ENCODE peak calls at places on chromosomes 13 and 19, in four cellular contexts. One of them, this sample, is unnamed.
A peak's percentile ranks its signal among the peaks of the same experiment; 100 is the strongest.

GRCh38 chr13:106626473-106626872 is 58.5 kb upstream of the ARGLU1 start:
- DNase-seq in upper lobe of left lung: no peak
- DNase-seq in left ventricle myocardium inferior: no peak
- DNase-seq in CD8-positive, alpha-beta T cell: no peak
- DNase-seq in this sample: no peak

GRCh38 chr13:112510002-112510780 is 77.8 kb downstream of the TUBGCP3 start:
- DNase-seq in left ventricle myocardium inferior: no peak
- DNase-seq in CD8-positive, alpha-beta T cell: no peak
- DNase-seq in upper lobe of left lung: peak; percentile 67
- DNase-seq in this sample: no peak

GRCh38 chr19:19278315-19278714 is 5.2 kb upstream of the TM6SF2 start:
- DNase-seq in CD8-positive, alpha-beta T cell: no peak
- DNase-seq in left ventricle myocardium inferior: no peak
- DNase-seq in upper lobe of left lung: no peak
- DNase-seq in this sample: no peak

GRCh38 chr13:110308377-110309158 is 1.5 kb downstream of the COL4A2 start:
- DNase-seq in upper lobe of left lung: no peak
- DNase-seq in left ventricle myocardium inferior: no peak
- DNase-seq in CD8-positive, alpha-beta T cell: no peak
- DNase-seq in this sample: no peak

GRCh38 chr19:46470376-46470775 is 987 bp downstream of the PNMA8A start:
- DNase-seq in upper lobe of left lung: no peak
- DNase-seq in CD8-positive, alpha-beta T cell: no peak
- DNase-seq in left ventricle myocardium inferior: no peak
- DNase-seq in this sample: no peak

GRCh38 chr19:32448026-32448425 is 42.5 kb downstream of the DPY19L3 start:
- DNase-seq in CD8-positive, alpha-beta T cell: no peak
- DNase-seq in upper lobe of left lung: no peak
- DNase-seq in left ventricle myocardium inferior: no peak
- DNase-seq in this sample: no peak

GRCh38 chr13:44320611-44321010 is 53.0 kb upstream of the SERP2 start:
- DNase-seq in upper lobe of left lung: no peak
- DNase-seq in left ventricle myocardium inferior: no peak
- DNase-seq in CD8-positive, alpha-beta T cell: no peak
- DNase-seq in this sample: no peak

GRCh38 chr19:53102701-53103140 is 501 bp downstream of the ZNF160 start:
- DNase-seq in CD8-positive, alpha-beta T cell: no peak
- DNase-seq in upper lobe of left lung: peak; percentile 29
- DNase-seq in left ventricle myocardium inferior: peak; percentile 40
- DNase-seq in this sample: peak; percentile 57

GRCh38 chr13:26460652-26461051 is 96.8 kb upstream of the WASF3 start:
- DNase-seq in left ventricle myocardium inferior: peak; percentile 87
- DNase-seq in upper lobe of left lung: peak; percentile 41
- DNase-seq in CD8-positive, alpha-beta T cell: no peak
- DNase-seq in this sample: no peak

GRCh38 chr13:112331675-112332074 is 44.5 kb upstream of the SPACA7 start:
- DNase-seq in left ventricle myocardium inferior: no peak
- DNase-seq in CD8-positive, alpha-beta T cell: no peak
- DNase-seq in upper lobe of left lung: no peak
- DNase-seq in this sample: no peak

GRCh38 chr13:51541809-51542258 is 42.4 kb upstream of the WDFY2 start:
- DNase-seq in upper lobe of left lung: no peak
- DNase-seq in CD8-positive, alpha-beta T cell: no peak
- DNase-seq in left ventricle myocardium inferior: peak; percentile 22
- DNase-seq in this sample: no peak

GRCh38 chr19:46040952-46041500 is at the start of gene IGFL4:
- DNase-seq in left ventricle myocardium inferior: no peak
- DNase-seq in CD8-positive, alpha-beta T cell: no peak
- DNase-seq in upper lobe of left lung: no peak
- DNase-seq in this sample: no peak

GRCh38 chr19:58551577-58552471 is 3.1 kb downstream of the CHMP2A start:
- DNase-seq in upper lobe of left lung: no peak
- DNase-seq in left ventricle myocardium inferior: peak; percentile 9
- DNase-seq in CD8-positive, alpha-beta T cell: no peak
- DNase-seq in this sample: no peak

GRCh38 chr19:33905937-33906577 is 109.4 kb downstream of the KCTD15 start:
- DNase-seq in left ventricle myocardium inferior: peak; percentile 83
- DNase-seq in CD8-positive, alpha-beta T cell: no peak
- DNase-seq in upper lobe of left lung: peak; percentile 82
- DNase-seq in this sample: no peak

GRCh38 chr13:79398915-79399314 is 7.1 kb downstream of the RBM26 start:
- DNase-seq in CD8-positive, alpha-beta T cell: no peak
- DNase-seq in upper lobe of left lung: no peak
- DNase-seq in left ventricle myocardium inferior: no peak
- DNase-seq in this sample: no peak

GRCh38 chr13:67193979-67194378 is 36.2 kb downstream of the PCDH9 start:
- DNase-seq in left ventricle myocardium inferior: no peak
- DNase-seq in upper lobe of left lung: no peak
- DNase-seq in CD8-positive, alpha-beta T cell: no peak
- DNase-seq in this sample: no peak

GRCh38 chr13:29436291-29436690 is 159.2 kb downstream of the SLC7A1 start:
- DNase-seq in CD8-positive, alpha-beta T cell: no peak
- DNase-seq in left ventricle myocardium inferior: no peak
- DNase-seq in upper lobe of left lung: no peak
- DNase-seq in this sample: no peak

GRCh38 chr13:114019367-114019766 is 45.5 kb upstream of the C13orf46 start:
- DNase-seq in upper lobe of left lung: no peak
- DNase-seq in left ventricle myocardium inferior: no peak
- DNase-seq in CD8-positive, alpha-beta T cell: no peak
- DNase-seq in this sample: no peak

GRCh38 chr13:34465423-34465922 is 476.6 kb upstream of the NBEA start:
- DNase-seq in upper lobe of left lung: no peak
- DNase-seq in left ventricle myocardium inferior: no peak
- DNase-seq in CD8-positive, alpha-beta T cell: no peak
- DNase-seq in this sample: no peak

GRCh38 chr19:42250249-42250665 is 4.7 kb downstream of the ERF start:
- DNase-seq in upper lobe of left lung: no peak
- DNase-seq in CD8-positive, alpha-beta T cell: no peak
- DNase-seq in left ventricle myocardium inferior: no peak
- DNase-seq in this sample: no peak

GRCh38 chr13:46721054-46721453 is 75.9 kb downstream of the ESD start:
- DNase-seq in upper lobe of left lung: peak; percentile 32
- DNase-seq in CD8-positive, alpha-beta T cell: no peak
- DNase-seq in left ventricle myocardium inferior: peak; percentile 19
- DNase-seq in this sample: no peak

GRCh38 chr13:33536639-33537425 is 251.3 kb upstream of the STARD13 start:
- DNase-seq in upper lobe of left lung: no peak
- DNase-seq in CD8-positive, alpha-beta T cell: no peak
- DNase-seq in left ventricle myocardium inferior: no peak
- DNase-seq in this sample: no peak

GRCh38 chr19:32702010-32702409 is 10.4 kb downstream of the NUDT19 start:
- DNase-seq in upper lobe of left lung: peak; percentile 59
- DNase-seq in CD8-positive, alpha-beta T cell: no peak
- DNase-seq in left ventricle myocardium inferior: no peak
- DNase-seq in this sample: no peak

GRCh38 chr13:100314132-100314910 is 225.4 kb downstream of the PCCA start:
- DNase-seq in CD8-positive, alpha-beta T cell: no peak
- DNase-seq in left ventricle myocardium inferior: no peak
- DNase-seq in upper lobe of left lung: no peak
- DNase-seq in this sample: no peak

GRCh38 chr13:32969516-32969941 is 46.7 kb upstream of the KL start:
- DNase-seq in CD8-positive, alpha-beta T cell: no peak
- DNase-seq in upper lobe of left lung: no peak
- DNase-seq in left ventricle myocardium inferior: no peak
- DNase-seq in this sample: no peak

GRCh38 chr13:35848868-35849644 is 282.1 kb downstream of the DCLK1 start:
- DNase-seq in left ventricle myocardium inferior: no peak
- DNase-seq in CD8-positive, alpha-beta T cell: no peak
- DNase-seq in upper lobe of left lung: no peak
- DNase-seq in this sample: no peak

GRCh38 chr19:30696514-30696913 is 324.3 kb downstream of the ZNF536 start:
- DNase-seq in upper lobe of left lung: no peak
- DNase-seq in CD8-positive, alpha-beta T cell: no peak
- DNase-seq in left ventricle myocardium inferior: no peak
- DNase-seq in this sample: no peak

This sample was measured in activated T-helper 2 cell treated with anti-CD3 and anti-CD28 coated beads, Interferon-gamma antibody, Interleukin-2, Interleukin-4, amounts not matched to agents 10 μg/mL and 5 μg/mL and 100 μg/mL, durations not matched to agents 14 hours and 24 hours and 36 hours.